ENCODE peak calls at places on chromosomes 7 and 10, in six cellular contexts. Y is astrocyte of the spinal cord; H is NCI-H1105; D is stimulated activated CD4-positive, alpha-beta T cell treated with anti-CD3 and anti-CD28 coated beads, TNF-alpha, amount 100 ng/mL, for 24 hours; P is stromal cell of bone marrow; T is activated CD4-positive, alpha-beta T cell treated with anti-CD3 and anti-CD28 coated beads for 48 hours. U is an unnamed sample.

GRCh38 chr10:127018766-127019165 is 113.5 kb downstream of the DOCK1 start:
- DNase-seq in Y (no peak), H (no peak), D (no peak), P (no peak), T (no peak), U (no peak)

GRCh38 chr10:26367771-26368170 is 70.4 kb upstream of the APBB1IP start:
- DNase-seq in Y (peak), H (no peak), D (peak), P (no peak), T (peak), U (peak)

GRCh38 chr7:124722292-124722691 is 43.3 kb downstream of the GPR37 start:
- DNase-seq in Y (peak), H (no peak), D (no peak), P (peak), T (no peak), U (no peak)

GRCh38 chr10:102632394-102633062 is 11.8 kb upstream of the TRIM8 start:
- DNase-seq in Y (peak), H (no peak), D (no peak), P (no peak), T (no peak), U (no peak)

GRCh38 chr10:62811159-62811875 is 4.8 kb downstream of the EGR2 start:
- DNase-seq in Y (no peak), H (no peak), D (peak), P (no peak), T (peak), U (no peak)

GRCh38 chr10:61634711-61635110 is 28.0 kb upstream of the CABCOCO1 start:
- DNase-seq in Y (peak), H (no peak), D (no peak), P (peak), T (no peak), U (peak)

GRCh38 chr10:96765406-96766240 is 45.3 kb upstream of the PIK3AP1 start:
- DNase-seq in Y (peak), H (no peak), D (peak), P (peak), T (peak), U (peak)

GRCh38 chr7:95871078-95871848 is 98.9 kb downstream of the DYNC1I1 start:
- DNase-seq in Y (peak), H (peak), D (no peak), P (peak), T (peak), U (peak)

GRCh38 chr10:125859128-125859817 is 21.8 kb downstream of the DHX32 start:
- DNase-seq in Y (no peak), H (no peak), D (no peak), P (no peak), T (no peak), U (no peak)

GRCh38 chr7:155781433-155781832 is 30.8 kb downstream of the SHH start:
- DNase-seq in Y (no peak), H (no peak), D (no peak), P (no peak), T (no peak), U (no peak)

GRCh38 chr7:30923774-30924413 is 12.2 kb downstream of the AQP1 start:
- DNase-seq in Y (no peak), H (no peak), D (no peak), P (no peak), T (no peak), U (no peak)

GRCh38 chr10:103559776-103560175 is 66.3 kb downstream of the NEURL1 start:
- DNase-seq in Y (no peak), H (no peak), D (no peak), P (no peak), T (no peak), U (no peak)

GRCh38 chr10:133173860-133174523 is 14.0 kb downstream of the KNDC1 start:
- DNase-seq in Y (no peak), H (no peak), D (no peak), P (no peak), T (no peak), U (no peak)

GRCh38 chr10:132431537-132432175 is 34.7 kb downstream of the PWWP2B start:
- DNase-seq in Y (no peak), H (no peak), D (no peak), P (no peak), T (no peak), U (no peak)

GRCh38 chr10:80449545-80449944 is 4.6 kb upstream of the TSPAN14 start:
- DNase-seq in Y (no peak), H (no peak), D (no peak), P (no peak), T (no peak), U (no peak)

GRCh38 chr7:103941978-103942377 is 47.5 kb downstream of the RELN start:
- DNase-seq in Y (no peak), H (no peak), D (no peak), P (no peak), T (no peak), U (no peak)

GRCh38 chr7:50333266-50333665 is 28.8 kb downstream of the IKZF1 start:
- DNase-seq in Y (no peak), H (no peak), D (no peak), P (no peak), T (no peak), U (no peak)

GRCh38 chr7:11896663-11897062 is 64.7 kb upstream of the THSD7A start:
- DNase-seq in Y (no peak), H (no peak), D (no peak), P (no peak), T (no peak), U (no peak)

GRCh38 chr10:47029181-47029971 is 118.1 kb downstream of the PTPN20 start:
- DNase-seq in Y (no peak), H (no peak), D (no peak), P (no peak), T (no peak), U (no peak)

GRCh38 chr7:74380720-74381119 is 73.0 kb upstream of the GTF2IRD1 start:
- DNase-seq in Y (no peak), H (no peak), D (no peak), P (no peak), T (no peak), U (no peak)

GRCh38 chr10:103693070-103693811 is 162.1 kb downstream of the SH3PXD2A start:
- DNase-seq in Y (no peak), H (no peak), D (no peak), P (no peak), T (peak), U (no peak)

GRCh38 chr10:17483079-17483478 is 28.7 kb upstream of the ST8SIA6 start:
- DNase-seq in Y (no peak), H (no peak), D (no peak), P (no peak), T (no peak), U (no peak)

GRCh38 chr7:67484244-67484751 is 487.7 kb downstream of the TYW1 start:
- DNase-seq in Y (peak), H (peak), D (peak), P (peak), T (peak), U (peak)

GRCh38 chr10:71074176-71074755 is 138.1 kb upstream of the UNC5B start:
- DNase-seq in Y (no peak), H (no peak), D (no peak), P (no peak), T (no peak), U (no peak)

GRCh38 chr10:98313598-98313997 is 45.6 kb upstream of the LOXL4 start:
- DNase-seq in Y (no peak), H (no peak), D (no peak), P (no peak), T (no peak), U (no peak)

GRCh38 chr7:113301141-113301540 is 182.8 kb upstream of the SMIM30 start:
- DNase-seq in Y (no peak), H (no peak), D (no peak), P (no peak), T (no peak), U (no peak)

GRCh38 chr10:68082815-68083395 is 7.8 kb upstream of the HERC4 start:
- DNase-seq in Y (peak), H (no peak), D (no peak), P (peak), T (no peak), U (peak)

GRCh38 chr10:102393411-102394078 is 2.0 kb upstream of the NFKB2 start:
- DNase-seq in Y (no peak), H (peak), D (no peak), P (no peak), T (no peak), U (no peak)

GRCh38 chr7:130990178-130990832 is 256.3 kb upstream of the KLF14 start:
- DNase-seq in Y (no peak), H (no peak), D (no peak), P (no peak), T (no peak), U (no peak)

GRCh38 chr7:136117539-136117938 is 140.4 kb upstream of the MTPN start:
- DNase-seq in Y (no peak), H (no peak), D (no peak), P (no peak), T (no peak), U (no peak)

GRCh38 chr7:36788814-36789470 is 64.6 kb upstream of the AOAH start:
- DNase-seq in Y (no peak), H (no peak), D (no peak), P (no peak), T (no peak), U (no peak)

GRCh38 chr10:123132576-123133477 is 2.9 kb upstream of the HMX3 start:
- DNase-seq in Y (peak), H (peak), D (peak), P (peak), T (peak), U (peak)

GRCh38 chr7:131057015-131057518 is 270.6 kb upstream of the MKLN1 start:
- DNase-seq in Y (peak), H (no peak), D (no peak), P (peak), T (no peak), U (peak)

GRCh38 chr7:84529480-84530205 is 335.1 kb upstream of the SEMA3A start:
- DNase-seq in Y (peak), H (no peak), D (no peak), P (no peak), T (no peak), U (peak)

GRCh38 chr7:45580053-45580872 is 6.1 kb downstream of the ADCY1 start:
- DNase-seq in Y (no peak), H (peak), D (no peak), P (no peak), T (no peak), U (no peak)

GRCh38 chr7:27115161-27116018 is 12.9 kb upstream of the HOXA2 start:
- DNase-seq in Y (peak), H (no peak), D (no peak), P (no peak), T (no peak), U (no peak)

GRCh38 chr7:112933598-112933997 is 143.4 kb upstream of the TMEM168 start:
- DNase-seq in Y (no peak), H (no peak), D (no peak), P (no peak), T (no peak), U (no peak)

GRCh38 chr7:110129159-110129558 is 961.8 kb upstream of the LRRN3 start:
- DNase-seq in Y (no peak), H (no peak), D (no peak), P (no peak), T (no peak), U (no peak)

GRCh38 chr10:61411651-61412050 is 41.5 kb downstream of the TMEM26 start:
- DNase-seq in Y (no peak), H (no peak), D (no peak), P (no peak), T (no peak), U (no peak)

U was measured in astrocyte of the cerebellum.